ENCODE peak calls at places on chromosomes 4 and X, in six cellular contexts. One of them, this sample, is unnamed.

GRCh38 chr4:183110244-183110643 is 11.2 kb downstream of the WWC2 start:
- DNase-seq in endothelial cell of umbilical vein: no peak
- DNase-seq in A549: no peak
- DNase-seq in K562: no peak
- DNase-seq in GM12878: no peak
- DNase-seq in HepG2: no peak
- DNase-seq in this sample: no peak

GRCh38 chr4:72467633-72468032 is 101.4 kb downstream of the ADAMTS3 start:
- DNase-seq in endothelial cell of umbilical vein: no peak
- DNase-seq in A549: no peak
- DNase-seq in HepG2: no peak
- DNase-seq in GM12878: no peak
- DNase-seq in K562: no peak
- DNase-seq in this sample: no peak

GRCh38 chr4:38367642-38368189 is 296.3 kb upstream of the KLF3 start:
- DNase-seq in K562: no peak
- DNase-seq in endothelial cell of umbilical vein: no peak
- DNase-seq in A549: no peak
- DNase-seq in GM12878: no peak
- DNase-seq in HepG2: peak
- DNase-seq in this sample: no peak

GRCh38 chrX:18640686-18641085 is 31.2 kb downstream of the RS1 start:
- DNase-seq in HepG2: no peak
- DNase-seq in GM12878: no peak
- DNase-seq in K562: peak
- DNase-seq in endothelial cell of umbilical vein: no peak
- DNase-seq in A549: no peak
- DNase-seq in this sample: no peak

GRCh38 chr4:105474110-105474518 is 252 bp upstream of the PPA2 start:
- DNase-seq in K562: no peak
- DNase-seq in endothelial cell of umbilical vein: peak
- DNase-seq in A549: peak
- DNase-seq in GM12878: no peak
- DNase-seq in HepG2: no peak
- DNase-seq in this sample: no peak

GRCh38 chrX:121161501-121161933 is 114.1 kb downstream of the GLUD2 start:
- DNase-seq in K562: peak
- DNase-seq in endothelial cell of umbilical vein: no peak
- DNase-seq in HepG2: no peak
- DNase-seq in GM12878: peak
- DNase-seq in A549: no peak
- DNase-seq in this sample: no peak

GRCh38 chr4:131370846-131371245 is 1778.2 kb upstream of the PCDH10 start:
- DNase-seq in GM12878: no peak
- DNase-seq in K562: no peak
- DNase-seq in HepG2: no peak
- DNase-seq in endothelial cell of umbilical vein: no peak
- DNase-seq in A549: no peak
- DNase-seq in this sample: no peak

GRCh38 chr4:15402146-15402545 is 25.7 kb upstream of the C1QTNF7 start:
- DNase-seq in HepG2: no peak
- DNase-seq in GM12878: no peak
- DNase-seq in A549: no peak
- DNase-seq in endothelial cell of umbilical vein: no peak
- DNase-seq in K562: no peak
- DNase-seq in this sample: peak

GRCh38 chrX:130173190-130173895 is 1.6 kb downstream of the RAB33A start:
- DNase-seq in endothelial cell of umbilical vein: peak
- DNase-seq in HepG2: no peak
- DNase-seq in K562: peak
- DNase-seq in A549: no peak
- DNase-seq in GM12878: peak
- DNase-seq in this sample: peak

GRCh38 chr4:100391913-100392312 is 125.9 kb downstream of the EMCN start:
- DNase-seq in GM12878: no peak
- DNase-seq in HepG2: no peak
- DNase-seq in A549: no peak
- DNase-seq in endothelial cell of umbilical vein: no peak
- DNase-seq in K562: no peak
- DNase-seq in this sample: peak

GRCh38 chr4:57206172-57206571 is 96.0 kb upstream of the IGFBP7 start:
- DNase-seq in K562: no peak
- DNase-seq in HepG2: no peak
- DNase-seq in endothelial cell of umbilical vein: no peak
- DNase-seq in A549: no peak
- DNase-seq in GM12878: no peak
- DNase-seq in this sample: no peak

GRCh38 chr4:40699648-40700047 is 50.1 kb upstream of the NSUN7 start:
- DNase-seq in GM12878: no peak
- DNase-seq in K562: no peak
- DNase-seq in endothelial cell of umbilical vein: no peak
- DNase-seq in A549: no peak
- DNase-seq in HepG2: no peak
- DNase-seq in this sample: no peak

GRCh38 chr4:186068581-186069402 is at the start of gene TLR3:
- DNase-seq in K562: no peak
- DNase-seq in GM12878: no peak
- DNase-seq in A549: no peak
- DNase-seq in endothelial cell of umbilical vein: peak
- DNase-seq in HepG2: no peak
- DNase-seq in this sample: peak

GRCh38 chrX:19017271-19017670 is 33.4 kb upstream of the PHKA2 start:
- DNase-seq in HepG2: peak
- DNase-seq in K562: peak
- DNase-seq in endothelial cell of umbilical vein: no peak
- DNase-seq in A549: peak
- DNase-seq in GM12878: no peak
- DNase-seq in this sample: peak

GRCh38 chr4:90580271-90580825 is 453.2 kb downstream of the CCSER1 start:
- DNase-seq in HepG2: no peak
- DNase-seq in endothelial cell of umbilical vein: peak
- DNase-seq in A549: no peak
- DNase-seq in K562: no peak
- DNase-seq in GM12878: no peak
- DNase-seq in this sample: no peak

GRCh38 chr4:150327262-150327780 is 249.1 kb downstream of the DCLK2 start:
- DNase-seq in GM12878: no peak
- DNase-seq in HepG2: no peak
- DNase-seq in endothelial cell of umbilical vein: no peak
- DNase-seq in A549: no peak
- DNase-seq in K562: no peak
- DNase-seq in this sample: no peak

GRCh38 chrX:85052636-85053343 is 49.1 kb downstream of the APOOL start:
- DNase-seq in endothelial cell of umbilical vein: peak
- DNase-seq in A549: no peak
- DNase-seq in GM12878: no peak
- DNase-seq in HepG2: no peak
- DNase-seq in K562: peak
- DNase-seq in this sample: peak

GRCh38 chrX:104566921-104567501 is 1.0 kb downstream of the IL1RAPL2 start:
- DNase-seq in A549: no peak
- DNase-seq in K562: no peak
- DNase-seq in endothelial cell of umbilical vein: no peak
- DNase-seq in HepG2: no peak
- DNase-seq in GM12878: no peak
- DNase-seq in this sample: no peak

GRCh38 chr4:15665738-15666365 is 10.7 kb upstream of the FBXL5 start:
- DNase-seq in GM12878: no peak
- DNase-seq in A549: no peak
- DNase-seq in endothelial cell of umbilical vein: peak
- DNase-seq in HepG2: no peak
- DNase-seq in K562: no peak
- DNase-seq in this sample: peak

DNA sequence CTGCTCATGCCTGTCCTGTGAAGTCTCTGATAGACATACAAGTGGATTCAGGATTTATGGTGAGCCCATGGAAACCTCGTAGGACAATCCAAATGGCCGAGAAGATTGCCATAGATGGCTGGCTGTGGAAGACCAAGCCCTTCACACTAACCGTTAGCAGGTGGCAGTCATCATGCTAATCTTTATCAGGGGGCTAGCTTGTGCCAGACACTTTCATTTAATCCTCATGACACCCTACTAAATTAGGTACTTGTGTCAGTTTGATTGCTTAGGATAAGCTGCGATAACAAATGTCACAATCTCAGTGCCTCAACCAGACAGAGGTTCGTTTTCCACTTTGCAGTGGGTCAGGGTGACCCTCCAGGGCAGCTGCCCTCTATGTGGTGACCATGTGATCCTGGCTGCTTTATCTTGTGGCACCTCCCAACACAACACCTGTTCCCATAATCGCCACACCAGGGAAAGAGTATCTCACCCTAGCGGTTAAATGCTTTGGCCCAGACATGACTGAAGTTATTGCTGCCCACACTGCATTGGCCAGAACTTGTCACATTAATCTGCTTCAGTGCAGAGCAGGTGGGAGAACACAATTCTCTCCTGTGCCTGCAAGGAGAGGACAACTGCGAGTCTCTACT is 60.8 kb downstream of the REPS2 start:
- DNase-seq in HepG2: peak
- DNase-seq in A549: peak
- DNase-seq in K562: peak
- DNase-seq in GM12878: no peak
- DNase-seq in endothelial cell of umbilical vein: peak
- DNase-seq in this sample: peak
- TF ChIP-seq CTCF in HepG2: peak
- TF ChIP-seq CTCF in A549: peak
- TF ChIP-seq CTCF in K562: peak
- TF ChIP-seq CTCF in GM12878: peak
- TF ChIP-seq CTCF in endothelial cell of umbilical vein: peak
- TF ChIP-seq CTCF in this sample: peak

GRCh38 chr4:3486556-3487270 is 23.6 kb downstream of the DOK7 start:
- DNase-seq in GM12878: no peak
- DNase-seq in A549: no peak
- DNase-seq in K562: no peak
- DNase-seq in HepG2: no peak
- DNase-seq in endothelial cell of umbilical vein: no peak
- DNase-seq in this sample: no peak
- TF ChIP-seq MYC in GM12878: no peak
- TF ChIP-seq MYC in A549: no peak
- TF ChIP-seq MYC in K562: no peak
- TF ChIP-seq MYC in HepG2: no peak
- TF ChIP-seq MYC in endothelial cell of umbilical vein: no peak
- TF ChIP-seq MYC in this sample: no peak

GRCh38 chrX:41475166-41475565 is 28.0 kb downstream of the NYX start:
- DNase-seq in HepG2: no peak
- DNase-seq in K562: no peak
- DNase-seq in GM12878: no peak
- DNase-seq in endothelial cell of umbilical vein: no peak
- DNase-seq in A549: no peak
- DNase-seq in this sample: no peak
- H3K4me3 ChIP-seq in HepG2: no peak
- H3K4me3 ChIP-seq in K562: no peak
- H3K4me3 ChIP-seq in GM12878: no peak
- H3K4me3 ChIP-seq in endothelial cell of umbilical vein: no peak
- H3K4me3 ChIP-seq in A549: no peak
- H3K4me3 ChIP-seq in this sample: no peak

DNA sequence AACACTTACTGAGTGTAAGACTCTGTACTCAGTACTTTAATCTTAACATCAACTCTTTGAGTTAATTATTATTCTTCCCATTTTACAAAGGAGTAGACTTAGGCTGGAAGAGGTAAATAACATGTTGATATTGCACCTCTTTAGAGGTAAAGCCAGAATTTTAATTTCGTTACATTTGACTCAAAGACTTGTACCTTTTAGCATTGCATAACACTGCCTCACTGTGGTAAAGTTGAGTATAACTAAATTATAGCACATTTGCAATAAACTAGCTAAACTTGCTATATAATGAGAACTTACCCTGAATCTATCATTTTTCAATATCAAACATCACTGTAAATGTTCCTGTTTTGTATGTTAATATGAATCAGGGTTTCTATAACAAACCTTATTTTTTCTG is 218.5 kb downstream of the PRR32 start:
- DNase-seq in K562: peak
- DNase-seq in endothelial cell of umbilical vein: no peak
- DNase-seq in HepG2: no peak
- DNase-seq in GM12878: no peak
- DNase-seq in A549: no peak
- DNase-seq in this sample: peak
- TF ChIP-seq CTCF in K562: no peak
- TF ChIP-seq CTCF in endothelial cell of umbilical vein: no peak
- TF ChIP-seq CTCF in HepG2: no peak
- TF ChIP-seq CTCF in GM12878: peak
- TF ChIP-seq CTCF in A549: no peak
- TF ChIP-seq CTCF in this sample: peak

DNA sequence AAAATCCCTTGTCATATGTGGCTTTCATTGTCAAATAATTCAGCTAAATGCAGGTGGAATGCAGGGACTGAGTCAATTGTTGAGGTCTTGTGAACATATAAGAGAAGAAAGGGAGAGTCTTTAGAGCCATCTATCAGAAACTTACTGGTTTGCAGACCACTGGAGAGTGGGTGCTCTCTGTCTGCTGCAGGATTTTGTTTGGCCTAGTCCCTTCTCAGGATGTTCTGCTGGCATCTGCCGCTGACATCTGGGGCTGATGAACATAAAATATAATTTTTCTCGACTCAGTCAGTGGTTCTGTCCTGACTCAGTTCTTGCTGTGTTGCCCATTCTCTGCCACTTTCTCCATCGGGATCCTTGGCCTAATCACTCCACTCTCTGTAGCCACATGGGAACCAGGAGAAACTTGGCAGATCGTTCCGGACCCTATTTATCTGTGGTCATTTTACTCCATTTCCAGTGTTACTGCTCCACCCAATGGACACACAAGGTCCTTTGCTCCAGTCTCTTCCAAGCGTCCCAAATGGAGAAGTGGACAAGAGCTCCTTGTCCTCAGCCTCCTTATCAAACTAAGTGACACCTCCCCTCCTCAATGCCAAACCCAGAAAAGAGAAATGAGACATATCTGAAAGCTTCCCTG is 436.2 kb downstream of the FAT4 start:
- DNase-seq in HepG2: peak
- DNase-seq in endothelial cell of umbilical vein: peak
- DNase-seq in GM12878: no peak
- DNase-seq in A549: peak
- DNase-seq in K562: peak
- DNase-seq in this sample: no peak
- TF ChIP-seq MYC in HepG2: no peak
- TF ChIP-seq MYC in endothelial cell of umbilical vein: no peak
- TF ChIP-seq MYC in GM12878: no peak
- TF ChIP-seq MYC in A549: no peak
- TF ChIP-seq MYC in K562: no peak
- TF ChIP-seq MYC in this sample: no peak

This sample was measured in NB4.